ENCODE peak calls at places on chromosome 12, in eight cellular contexts. N, Y, F, O, P, G, W and M are unnamed samples.

GRCh38 chr12:111309584-111309983 is 59.3 kb downstream of the PHETA1 start:
- DNase-seq in P (no peak), W (no peak), G (no peak), O (no peak), F (no peak), Y (no peak), N (no peak), M (no peak)

GRCh38 chr12:50174971-50175715 is 8.0 kb upstream of the CERS5 start:
- DNase-seq in W (peak; percentile 61), O (peak; percentile 87), G (no peak), Y (peak; percentile 34), F (peak; percentile 91), P (peak; percentile 88), N (peak; percentile 84), M (peak; percentile 94)

GRCh38 chr12:43336962-43337555 is 214.9 kb downstream of the ADAMTS20 start:
- DNase-seq in O (peak; percentile 57), F (peak; percentile 72), G (no peak), P (peak; percentile 59), N (peak; percentile 74), Y (no peak), W (peak; percentile 27), M (peak; percentile 70)

GRCh38 chr12:120971299-120972180 is 6.8 kb upstream of the HNF1A start:
- DNase-seq in O (peak; percentile 78), F (peak; percentile 79), Y (no peak), N (peak; percentile 65), G (no peak), P (peak; percentile 83), W (peak; percentile 29), M (peak; percentile 78)

GRCh38 chr12:115132145-115132544 is 448.2 kb upstream of the TBX3 start:
- DNase-seq in W (peak; percentile 8), Y (no peak), F (peak; percentile 90), P (peak; percentile 88), O (no peak), G (no peak), N (no peak), M (peak; percentile 68)

GRCh38 chr12:559208-559905 is 99.6 kb downstream of the B4GALNT3 start:
- DNase-seq in N (no peak), O (no peak), P (no peak), W (no peak), F (no peak), Y (no peak), G (no peak), M (no peak)

GRCh38 chr12:49413796-49414195 is 46.5 kb downstream of the SPATS2 start:
- DNase-seq in N (peak; percentile 16), O (no peak), W (no peak), Y (no peak), F (peak; percentile 61), G (no peak), P (peak; percentile 11), M (peak; percentile 39)

GRCh38 chr12:64160718-64161060 is 61.4 kb downstream of the KICS2 start:
- DNase-seq in Y (no peak), W (peak; percentile 44), G (no peak), F (peak; percentile 88), N (peak; percentile 84), O (no peak), P (peak; percentile 73), M (peak; percentile 94)

GRCh38 chr12:52175411-52176350 is 16.1 kb downstream of the KRT80 start:
- DNase-seq in G (no peak), N (no peak), O (no peak), Y (no peak), W (no peak), P (no peak), F (peak; percentile 63), M (no peak)

GRCh38 chr12:88416155-88416554 is 164.1 kb downstream of the KITLG start:
- DNase-seq in F (no peak), Y (no peak), P (no peak), W (no peak), O (no peak), N (no peak), G (no peak), M (no peak)

GRCh38 chr12:121578230-121579189 is 2.3 kb downstream of the KDM2B start:
- DNase-seq in W (no peak), G (peak; percentile 19), N (no peak), Y (no peak), P (no peak), F (peak; percentile 35), O (peak; percentile 69), M (peak; percentile 18)

GRCh38 chr12:97602315-97602714 is 139.7 kb downstream of the RMST start:
- DNase-seq in P (no peak), N (no peak), W (no peak), Y (no peak), F (no peak), O (no peak), G (no peak), M (no peak)

GRCh38 chr12:83971781-83972180 is 940.8 kb downstream of the SLC6A15 start:
- DNase-seq in F (no peak), P (peak; percentile 22), O (no peak), N (peak; percentile 53), Y (no peak), W (no peak), G (no peak), M (no peak)

GRCh38 chr12:94807951-94808350 is 157.6 kb upstream of the TMCC3 start:
- DNase-seq in F (no peak), Y (no peak), G (no peak), O (no peak), N (no peak), W (no peak), P (peak; percentile 28), M (no peak)

GRCh38 chr12:20477691-20478090 is 109.4 kb downstream of the PDE3A start:
- DNase-seq in G (no peak), Y (no peak), P (no peak), F (no peak), N (no peak), O (peak; percentile 21), W (no peak), M (no peak)

GRCh38 chr12:119225454-119225853 is 46.7 kb downstream of the HSPB8 start:
- DNase-seq in O (peak; percentile 26), Y (no peak), W (no peak), N (no peak), P (no peak), G (no peak), F (no peak), M (no peak)

GRCh38 chr12:51482808-51483532 is 58.3 kb downstream of the SLC4A8 start:
- DNase-seq in F (no peak), W (no peak), G (no peak), N (no peak), P (no peak), Y (no peak), O (no peak), M (peak; percentile 4)

GRCh38 chr12:105393586-105393985 is 63.1 kb downstream of the C12orf75 start:
- DNase-seq in F (peak; percentile 55), O (no peak), W (peak; percentile 45), Y (no peak), G (no peak), P (no peak), N (peak; percentile 30), M (peak; percentile 59)

DNA sequence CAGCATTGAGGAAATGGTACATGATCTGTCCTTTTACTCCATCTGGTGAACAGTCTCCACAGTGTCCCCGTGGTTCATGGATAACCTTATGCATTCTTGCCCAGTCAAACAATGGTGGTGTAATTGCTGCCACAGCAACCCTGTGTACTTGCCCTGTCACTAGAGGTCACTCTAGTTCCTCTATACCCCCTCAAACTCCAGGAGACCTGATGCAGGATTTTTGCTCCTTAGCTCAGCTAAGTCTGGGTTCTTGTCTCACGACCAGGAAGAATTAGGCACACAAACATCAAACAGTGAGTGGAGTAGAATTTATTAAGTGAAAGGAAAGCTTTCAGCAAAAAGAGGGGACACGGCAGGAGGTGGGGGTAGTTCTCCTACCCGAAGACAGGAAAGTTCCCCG is 24.7 kb upstream of the EEA1 start:
- DNase-seq in G (no peak), N (no peak), W (no peak), O (peak; percentile 21), F (no peak), Y (no peak), P (no peak), M (no peak)
- TF ChIP-seq CTCF in G (no peak), N (no peak), W (no peak), O (no peak), F (no peak), Y (no peak), P (peak; percentile 10), M (no peak)

GRCh38 chr12:12791756-12792346 is 6.4 kb downstream of the APOLD1 start:
- DNase-seq in W (peak; percentile 59), N (peak; percentile 30), O (peak; percentile 57), G (no peak), P (no peak), Y (peak; percentile 78), F (no peak), M (peak; percentile 43)
- H3K4me3 ChIP-seq in W (no peak overlapping the region), N (no peak overlapping the region), O (no peak overlapping the region), G (no peak overlapping the region), P (no peak overlapping the region), Y (no peak overlapping the region), F (no peak overlapping the region), M (no peak overlapping the region)

DNA sequence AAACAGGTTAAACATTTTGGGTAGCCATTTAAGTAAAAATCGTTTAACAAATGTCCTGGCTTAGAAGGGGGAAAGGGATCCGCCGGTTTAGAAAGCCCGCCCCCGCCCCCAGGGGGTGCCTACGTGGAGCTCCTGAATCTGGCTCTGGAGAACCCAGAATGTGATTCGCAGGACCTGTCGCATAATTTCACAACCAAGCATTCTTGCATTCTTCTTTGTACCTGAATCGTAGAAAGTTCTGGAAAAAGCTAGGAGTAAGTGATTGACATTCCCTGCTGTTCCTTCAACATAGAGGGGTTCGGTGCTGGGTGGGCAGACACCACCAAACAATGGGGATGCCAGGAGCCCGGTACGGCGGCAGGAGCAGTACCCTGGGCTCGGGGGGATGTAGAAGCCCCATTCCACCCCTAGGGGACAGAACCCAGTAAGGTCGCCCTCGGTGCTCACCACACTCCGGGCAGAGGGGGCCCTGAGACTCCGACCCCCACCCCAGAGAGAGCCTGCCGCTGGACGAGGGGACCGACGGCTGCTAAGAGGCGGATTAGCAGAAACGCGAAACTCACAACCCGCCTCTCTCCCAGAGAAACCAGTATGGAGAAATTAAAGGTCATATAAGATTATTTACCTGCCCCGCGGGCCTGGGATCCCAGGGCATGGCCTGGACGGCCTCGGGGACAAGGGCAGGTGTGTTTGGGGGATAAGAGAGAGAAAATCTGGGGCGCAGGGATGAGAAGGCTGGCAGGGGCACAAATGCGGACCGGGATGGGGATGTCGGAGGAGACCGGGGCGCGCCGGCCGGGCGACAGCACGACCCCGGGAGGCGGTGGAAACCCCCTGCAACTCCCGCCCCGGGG is 547 bp downstream of the CSRP2 start:
- DNase-seq in N (no peak), W (no peak), G (no peak), O (peak; percentile 90), Y (peak; percentile 84), P (peak; percentile 30), F (peak; percentile 18), M (no peak)
- TF ChIP-seq CTCF in N (no peak), W (no peak), G (peak; percentile 13), O (peak; percentile 45), Y (no peak), P (peak; percentile 29), F (peak; percentile 13), M (peak; percentile 25)

GRCh38 chr12:10842862-10843261 is 6.4 kb downstream of the PRR4 start:
- DNase-seq in P (no peak), W (no peak), Y (no peak), G (no peak), O (no peak), N (no peak), F (no peak), M (no peak)

DNA sequence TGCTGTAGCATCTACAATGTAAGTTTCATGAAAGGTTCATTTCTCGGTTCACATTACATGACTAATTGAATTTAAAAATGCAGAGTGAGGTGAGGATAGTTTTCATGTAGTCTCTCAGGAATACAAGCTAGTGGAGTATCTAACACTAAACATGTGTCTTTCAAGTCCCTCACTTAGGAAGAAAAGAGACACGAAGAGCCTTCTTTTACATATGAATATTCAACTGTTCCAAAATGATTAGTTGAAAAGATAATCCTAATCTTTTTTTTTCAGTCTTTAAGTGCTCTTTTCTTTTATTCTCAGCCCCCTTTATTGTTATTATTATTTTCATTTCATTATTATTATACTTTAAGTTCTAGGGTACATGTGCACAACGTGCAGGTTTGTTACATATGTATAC is 10.8 kb downstream of the PRR4 start:
- DNase-seq in N (no peak), O (no peak), W (no peak), P (no peak), F (no peak), Y (no peak), G (no peak), M (no peak)
- H3K4me3 ChIP-seq in N (no peak overlapping the region), O (no peak overlapping the region), W (no peak overlapping the region), P (no peak overlapping the region), F (no peak overlapping the region), Y (no peak overlapping the region), G (no peak overlapping the region), M (no peak overlapping the region)